ENCODE peak calls at places on chromosomes 4 and X, in nine cellular contexts. M is left kidney; A is Peyer's patch; T is T-helper 9 cell; C is upper lobe of left lung; U is A549; B is amniotic stem cell; G is CD8-positive, alpha-beta T cell; P is fibroblast of mammary gland. R is an unnamed sample.

GRCh38 chr4:68895561-68896198 is 55.9 kb downstream of the UGT2A3 start:
- DNase-seq in A (no peak), M (no peak), P (no peak), G (no peak), U (peak; percentile 68), C (no peak), T (no peak), B (no peak), R (no peak)

GRCh38 chr4:85610450-85610849 is 135.5 kb downstream of the ARHGAP24 start:
- DNase-seq in G (no peak), U (no peak), T (no peak), C (no peak), P (no peak), M (no peak), B (no peak), A (no peak), R (no peak)

GRCh38 chr4:7581477-7581876 is 146.7 kb upstream of the PSAPL1 start:
- DNase-seq in A (no peak), U (peak; percentile 4), M (peak; percentile 95), T (no peak), C (no peak), G (no peak), B (no peak), P (peak; percentile 6), R (no peak)

GRCh38 chr4:95358320-95358889 is 190.4 kb downstream of the UNC5C start:
- DNase-seq in U (no peak), P (no peak), A (no peak), C (no peak), M (peak; percentile 60), T (no peak), B (no peak), G (no peak), R (no peak)

GRCh38 chr4:20684852-20685763 is 15.2 kb upstream of the PACRGL start:
- DNase-seq in P (peak; percentile 37), G (no peak), U (peak; percentile 1), A (no peak), T (no peak), C (no peak), B (peak; percentile 5), M (peak; percentile 43), R (no peak)

GRCh38 chr4:85486425-85487101 is 11.6 kb downstream of the ARHGAP24 start:
- DNase-seq in B (no peak), U (peak; percentile 81), P (peak; percentile 65), T (no peak), A (no peak), M (peak; percentile 26), G (no peak), C (no peak), R (no peak)

GRCh38 chr4:783133-783541 is 42.8 kb downstream of the CPLX1 start:
- DNase-seq in P (no peak), M (no peak), B (no peak), U (no peak), A (peak; percentile 42), G (no peak), T (no peak), C (no peak), R (no peak)

GRCh38 chr4:176236909-176237308 is 32.1 kb downstream of the ASB5 start:
- DNase-seq in G (no peak), C (no peak), T (no peak), A (no peak), P (peak; percentile 10), B (no peak), M (no peak), U (no peak), R (no peak)

GRCh38 chr4:126458993-126459392 is 1144.2 kb downstream of the FAT4 start:
- DNase-seq in C (no peak), M (no peak), P (peak; percentile 43), G (no peak), U (no peak), A (no peak), B (no peak), T (no peak), R (no peak)

GRCh38 chr4:15832523-15833451 is 54.7 kb downstream of the CD38 start:
- DNase-seq in M (no peak), C (no peak), U (no peak), P (no peak), B (no peak), T (no peak), A (no peak), G (no peak), R (no peak)

GRCh38 chr4:60482921-60483351 is 717.2 kb upstream of the ADGRL3 start:
- DNase-seq in M (no peak), T (no peak), A (no peak), P (no peak), U (no peak), B (no peak), C (no peak), G (no peak), R (no peak)

GRCh38 chr4:83019794-83020497 is 9.3 kb upstream of the LIN54 start:
- DNase-seq in B (no peak), C (no peak), G (no peak), U (no peak), M (no peak), T (no peak), P (no peak), A (no peak), R (no peak)

GRCh38 chr4:113020966-113021365 is 28.5 kb upstream of the ANK2 start:
- DNase-seq in T (no peak), P (peak; percentile 12), A (no peak), G (no peak), M (peak; percentile 54), C (no peak), U (no peak), B (no peak), R (no peak)

GRCh38 chr4:80407246-80407645 is 71.7 kb downstream of the CFAP299 start:
- DNase-seq in U (no peak), A (no peak), M (no peak), T (no peak), G (no peak), P (peak; percentile 92), B (no peak), C (no peak), R (no peak)

GRCh38 chr4:17884063-17884462 is 73.3 kb downstream of the NCAPG start:
- DNase-seq in T (no peak), U (no peak), G (no peak), B (no peak), C (no peak), P (peak; percentile 17), A (no peak), M (peak; percentile 40), R (no peak)

GRCh38 chr4:137124278-137124932 is 407.9 kb downstream of the PCDH18 start:
- DNase-seq in U (peak; percentile 57), B (peak; percentile 57), C (no peak), M (peak; percentile 72), P (peak; percentile 85), T (no peak), A (no peak), G (no peak), R (no peak)

GRCh38 chr4:71732706-71733105 is 51.2 kb downstream of the GC start:
- DNase-seq in P (peak; percentile 35), T (no peak), C (no peak), A (no peak), U (peak; percentile 31), M (peak; percentile 61), G (no peak), B (peak; percentile 14), R (no peak)

GRCh38 chrX:1466232-1466661 is 13.5 kb upstream of the ASMTL start:
- DNase-seq in G (no peak), M (no peak), C (peak; percentile 76), U (no peak), T (no peak), P (no peak), B (no peak), A (peak; percentile 48), R (no peak)

GRCh38 chrX:15738686-15739016 is 581 bp downstream of the CA5B start:
- DNase-seq in B (no peak), U (no peak), T (no peak), C (no peak), G (no peak), M (no peak), P (no peak), A (no peak), R (no peak)

GRCh38 chr4:49032440-49033161 is 46.5 kb downstream of the CWH43 start:
- DNase-seq in C (no peak), U (peak; percentile 15), A (no peak), T (no peak), M (peak; percentile 1), G (no peak), P (peak; percentile 24), B (no peak), R (no peak)

GRCh38 chr4:20992002-20992401 is 291.7 kb downstream of the PACRGL start:
- DNase-seq in T (no peak), A (no peak), M (no peak), C (no peak), G (no peak), B (no peak), P (no peak), U (no peak), R (no peak)

GRCh38 chr4:112956458-112956857 is 93.0 kb upstream of the ANK2 start:
- DNase-seq in T (no peak), C (no peak), U (no peak), A (no peak), G (no peak), M (no peak), P (no peak), B (no peak), R (no peak)

GRCh38 chrX:96474357-96475125 is 210.1 kb upstream of the DIAPH2 start:
- DNase-seq in U (peak; percentile 53), C (no peak), B (no peak), A (no peak), P (peak; percentile 48), M (no peak), T (no peak), G (no peak), R (no peak)

GRCh38 chr4:158033416-158033863 is 139.4 kb downstream of the GASK1B start:
- DNase-seq in T (no peak), C (no peak), A (no peak), U (peak; percentile 7), G (no peak), B (no peak), M (no peak), P (peak; percentile 75), R (no peak)

GRCh38 chr4:36187723-36188333 is 56.5 kb downstream of the ARAP2 start:
- DNase-seq in P (peak; percentile 31), T (no peak), B (no peak), A (no peak), G (no peak), U (peak; percentile 20), C (no peak), M (peak; percentile 59), R (no peak)

GRCh38 chr4:139214039-139214534 is 37.1 kb upstream of the ELF2 start:
- DNase-seq in M (peak; percentile 9), A (peak; percentile 75), C (no peak), G (no peak), U (no peak), P (peak; percentile 20), T (no peak), B (no peak), R (no peak)

GRCh38 chr4:70892086-70892769 is 9.9 kb upstream of the MOB1B start:
- DNase-seq in M (no peak), G (no peak), A (peak; percentile 50), P (no peak), T (no peak), C (no peak), U (no peak), B (no peak), R (no peak)

GRCh38 chr4:73406548-73406875 is 2.4 kb downstream of the ALB start:
- DNase-seq in B (no peak), G (no peak), M (no peak), P (peak; percentile 38), C (no peak), U (no peak), A (no peak), T (no peak), R (no peak)

GRCh38 chr4:99715286-99715685 is 57.7 kb upstream of the C4orf54 start:
- DNase-seq in G (no peak), C (no peak), M (no peak), T (no peak), A (no peak), P (no peak), B (no peak), U (no peak), R (no peak)

GRCh38 chrX:30027636-30028035 is 187.7 kb upstream of the MAGEB2 start:
- DNase-seq in C (no peak), P (no peak), U (no peak), G (no peak), B (no peak), A (no peak), M (peak; percentile 1), T (no peak), R (no peak)

GRCh38 chr4:129140521-129140920 is 44.6 kb downstream of the C4orf33 start:
- DNase-seq in U (no peak), T (no peak), C (no peak), B (no peak), M (no peak), G (no peak), A (no peak), P (peak; percentile 5), R (no peak)

R was measured in T1000.